ENCODE peak calls at places on chromosomes 16 and 17, in five cellular contexts. J is activated naive CD4-positive, alpha-beta T cell; Y is posterior vena cava; A is progenitor cell of endocrine pancreas; V is activated T-helper 9 cell treated with anti-CD3 and anti-CD28 coated beads, Interleukin-2, amount 50 U/mL, for 16 hours. R is an unnamed sample.

GRCh38 chr16:83968483-83968865 is 430 bp downstream of the NECAB2 start:
- DNase-seq in J (no peak), Y (no peak), A (no peak), V (no peak), R (no peak)

GRCh38 chr17:39963826-39964225 is 1.0 kb downstream of the GSDMA start:
- DNase-seq in J (no peak), Y (no peak), A (no peak), V (no peak), R (no peak)

GRCh38 chr16:79535130-79535529 is 65.4 kb downstream of the MAF start:
- DNase-seq in J (no peak), Y (no peak), A (no peak), V (no peak), R (no peak)

GRCh38 chr16:53080345-53081031 is 25.7 kb downstream of the CHD9 start:
- DNase-seq in J (no peak), Y (peak; percentile 90), A (no peak), V (no peak), R (no peak)

GRCh38 chr17:48483004-48483403 is 47.8 kb downstream of the HOXB1 start:
- DNase-seq in J (no peak), Y (no peak), A (no peak), V (no peak), R (no peak)

GRCh38 chr17:76232342-76232741 is 8.0 kb downstream of the RNF157 start:
- DNase-seq in J (no peak), Y (no peak), A (no peak), V (no peak), R (no peak)

GRCh38 chr16:89216315-89217137 is 977 bp upstream of the ZNF778 start:
- DNase-seq in J (peak; percentile 69), Y (peak; percentile 94), A (no peak), V (peak; percentile 71), R (peak; percentile 77)

GRCh38 chr16:62692685-62693084 is 656.4 kb upstream of the CDH8 start:
- DNase-seq in J (no peak), Y (no peak), A (no peak), V (no peak), R (no peak)

GRCh38 chr16:66786551-66786950 is 14.8 kb downstream of the TERB1 start:
- DNase-seq in J (no peak), Y (no peak), A (no peak), V (no peak), R (no peak)

GRCh38 chr16:64589836-64590235 is 532.0 kb downstream of the CDH11 start:
- DNase-seq in J (no peak), Y (no peak), A (no peak), V (no peak), R (no peak)

GRCh38 chr16:75250809-75251279 is 580 bp downstream of the BCAR1 start:
- DNase-seq in J (no peak), Y (no peak), A (peak; percentile 64), V (no peak), R (peak; percentile 69)

GRCh38 chr17:71464241-71464640 is 656.6 kb upstream of the SOX9 start:
- DNase-seq in J (no peak), Y (no peak), A (no peak), V (no peak), R (no peak)

GRCh38 chr16:19389246-19389645 is 28.4 kb upstream of the TMC5 start:
- DNase-seq in J (no peak), Y (no peak), A (peak; percentile 32), V (no peak), R (peak; percentile 53)

GRCh38 chr16:17803625-17804410 is 333.1 kb upstream of the XYLT1 start:
- DNase-seq in J (no peak), Y (no peak), A (no peak), V (no peak), R (no peak)